ENCODE peak calls at places on chromosomes 5 and 9, in six cellular contexts. Y is OCI-LY7; T is IMR-90; Q is CD8-positive, alpha-beta T cell; P is effector memory CD4-positive, alpha-beta T cell; N is heart left ventricle. J is an unnamed sample.

GRCh38 chr5:139677404-139678282 is 29.5 kb downstream of the CXXC5 start:
- DNase-seq in Y (no peak), T (no peak), Q (no peak), P (no peak), N (no peak), J (no peak)

GRCh38 chr9:117744390-117744789 is 40.2 kb downstream of the TLR4 start:
- DNase-seq in Y (no peak), T (no peak), Q (no peak), P (no peak), N (no peak), J (no peak)

GRCh38 chr5:173917788-173918786 is 29.9 kb downstream of the CPEB4 start:
- DNase-seq in Y (peak; percentile 93), T (peak; percentile 89), Q (peak; percentile 36), P (peak; percentile 30), N (peak; percentile 66), J (peak; percentile 39)

GRCh38 chr5:60685700-60686099 is 14.3 kb downstream of the DEPDC1B start:
- DNase-seq in Y (no peak), T (no peak), Q (no peak), P (no peak), N (no peak), J (no peak)

GRCh38 chr5:32600057-32600622 is 14.8 kb downstream of the SUB1 start:
- DNase-seq in Y (no peak), T (peak; percentile 86), Q (no peak), P (no peak), N (no peak), J (no peak)

GRCh38 chr9:135612981-135613910 is 26.1 kb downstream of the GLT6D1 start:
- DNase-seq in Y (no peak), T (no peak), Q (no peak), P (no peak), N (peak; percentile 42), J (no peak)

GRCh38 chr9:95757026-95757425 is 118.5 kb upstream of the ERCC6L2 start:
- DNase-seq in Y (no peak), T (peak; percentile 78), Q (no peak), P (no peak), N (no peak), J (no peak)

GRCh38 chr5:22631683-22632082 is 221.5 kb downstream of the CDH12 start:
- DNase-seq in Y (no peak), T (no peak), Q (no peak), P (no peak), N (no peak), J (no peak)

GRCh38 chr5:92678576-92679105 is 902.4 kb downstream of the NR2F1-AS1 start:
- DNase-seq in Y (no peak), T (no peak), Q (no peak), P (no peak), N (no peak), J (no peak)

DNA sequence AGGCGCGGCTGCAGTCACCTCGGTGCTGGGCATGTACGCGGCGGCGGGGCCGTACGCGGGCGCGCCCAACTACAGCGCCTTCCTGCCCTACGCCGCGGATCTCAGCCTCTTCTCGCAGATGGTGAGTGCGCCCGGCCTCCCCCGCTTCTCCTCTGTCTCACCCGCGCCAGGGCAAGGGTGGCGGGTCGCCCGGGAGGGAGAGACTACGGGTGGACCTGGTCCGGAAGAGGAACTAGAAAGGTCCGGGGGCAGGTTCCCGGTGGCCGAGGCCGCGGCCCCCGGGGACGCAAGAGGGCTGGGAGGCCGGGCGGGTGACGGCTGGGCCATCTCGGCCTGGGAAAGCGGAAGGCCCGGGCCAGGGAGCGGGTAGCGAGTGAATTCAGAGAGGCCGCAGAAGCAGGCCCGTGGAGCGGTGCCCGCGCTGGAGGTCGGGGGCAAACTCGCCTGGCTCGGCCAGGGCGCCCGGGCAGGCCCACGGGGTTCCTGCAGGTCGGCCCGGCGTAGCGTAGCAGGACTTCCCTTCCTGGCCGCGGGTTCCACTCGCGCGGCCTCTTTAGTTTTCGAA is 711 bp downstream of the IRX1 start:
- DNase-seq in Y (no peak), T (no peak), Q (no peak), P (no peak), N (no peak), J (no peak)
- H3K4me3 ChIP-seq in Y (no peak overlapping the region), T (no peak overlapping the region), Q (no peak overlapping the region), P (no peak overlapping the region), N (peak overlapping the region; percentile 15), J (no peak overlapping the region)

GRCh38 chr9:137205126-137206069 is at the start of the genes NDOR1 and TMEM203:
- DNase-seq in Y (peak; percentile 91), T (peak; percentile 77), Q (peak; percentile 92), P (peak; percentile 88), N (peak; percentile 97), J (peak; percentile 91)
- H3K27ac ChIP-seq in Y (peak within 1 kb of the TSS; percentile 57), T (peak within 1 kb of the TSS; percentile 85), Q (peak within 1 kb of the TSS; percentile 90), P (peak within 1 kb of the TSS; percentile 89), N (peak within 1 kb of the TSS; percentile 93), J (peak within 1 kb of the TSS; percentile 83)

DNA sequence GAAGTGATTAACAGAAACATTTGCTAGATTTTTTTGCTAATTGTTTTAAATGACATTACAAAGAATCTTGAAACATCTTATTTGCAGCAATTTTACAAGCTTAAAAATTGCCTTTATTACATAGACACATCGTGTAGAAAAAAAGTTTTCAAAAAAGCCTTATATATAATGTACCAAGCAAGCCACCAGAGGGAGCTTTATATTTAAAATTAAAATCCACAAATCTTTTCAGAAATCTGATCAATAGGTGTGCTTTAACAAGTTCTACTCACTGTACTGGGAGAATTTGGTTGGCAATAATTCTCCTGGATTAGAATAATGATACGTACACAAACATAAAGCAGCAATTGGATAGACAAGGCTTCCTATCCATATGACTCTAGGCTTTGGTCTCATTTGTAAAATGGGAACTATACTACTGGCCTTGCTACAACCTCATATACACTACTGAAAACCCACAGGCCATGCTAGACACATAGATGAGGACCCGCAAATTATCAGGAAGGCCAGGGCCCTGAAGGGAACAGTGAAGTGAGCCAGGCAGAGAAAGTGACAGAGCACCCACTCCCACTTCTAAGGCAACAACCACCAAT is 4.8 kb downstream of the PSMB7 start:
- DNase-seq in Y (no peak), T (no peak), Q (no peak), P (no peak), N (no peak), J (peak; percentile 25)
- H3K36me3 ChIP-seq in Y (peaks cover 86% of the 10 kb centered on the region), T (peaks cover 33% of the 10 kb centered on the region), Q (peaks cover 45% of the 10 kb centered on the region), P (peaks cover 62% of the 10 kb centered on the region), N (peaks cover 90% of the 10 kb centered on the region), J (peaks cover 80% of the 10 kb centered on the region)

DNA sequence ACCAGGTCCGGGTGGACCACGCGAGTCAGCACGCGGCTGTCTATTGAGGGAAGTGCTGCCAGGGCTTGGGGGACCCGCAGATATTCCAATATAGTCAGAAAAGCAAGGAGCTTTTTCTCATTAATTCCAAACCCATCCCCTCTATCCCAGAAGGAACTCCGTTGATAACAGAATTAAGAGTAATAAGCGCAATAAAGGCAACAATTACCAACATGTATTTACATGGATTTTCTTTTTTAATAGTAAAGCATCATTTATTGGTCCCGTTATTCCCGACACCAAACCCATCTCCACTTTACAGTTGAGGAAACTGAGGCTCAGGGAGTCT is 7.7 kb downstream of the PHF19 start:
- DNase-seq in Y (no peak), T (no peak), Q (no peak), P (no peak), N (no peak), J (no peak)
- H3K4me3 ChIP-seq in Y (peak overlapping the region; percentile 57), T (peak overlapping the region; percentile 48), Q (peak overlapping the region; percentile 57), P (peak overlapping the region; percentile 58), N (peak overlapping the region; percentile 53), J (peak overlapping the region; percentile 53)

GRCh38 chr9:16885896-16886295 is 15.4 kb upstream of the BNC2 start:
- DNase-seq in Y (no peak), T (peak; percentile 15), Q (no peak), P (no peak), N (no peak), J (no peak)

GRCh38 chr9:16883586-16883985 is 13.1 kb upstream of the BNC2 start:
- DNase-seq in Y (no peak), T (peak; percentile 27), Q (no peak), P (no peak), N (no peak), J (no peak)

GRCh38 chr9:16888594-16888993 is 18.1 kb upstream of the BNC2 start:
- DNase-seq in Y (no peak), T (no peak), Q (no peak), P (no peak), N (no peak), J (no peak)

GRCh38 chr9:16884373-16884772 is 13.9 kb upstream of the BNC2 start:
- DNase-seq in Y (no peak), T (no peak), Q (no peak), P (no peak), N (no peak), J (no peak)

GRCh38 chr9:16884952-16885513 is 14.6 kb upstream of the BNC2 start:
- DNase-seq in Y (no peak), T (peak; percentile 98), Q (no peak), P (no peak), N (no peak), J (no peak)
- H3K27ac ChIP-seq in Y (no peak overlapping the region), T (peak overlapping the region; percentile 13), Q (no peak overlapping the region), P (no peak overlapping the region), N (no peak overlapping the region), J (no peak overlapping the region)

DNA sequence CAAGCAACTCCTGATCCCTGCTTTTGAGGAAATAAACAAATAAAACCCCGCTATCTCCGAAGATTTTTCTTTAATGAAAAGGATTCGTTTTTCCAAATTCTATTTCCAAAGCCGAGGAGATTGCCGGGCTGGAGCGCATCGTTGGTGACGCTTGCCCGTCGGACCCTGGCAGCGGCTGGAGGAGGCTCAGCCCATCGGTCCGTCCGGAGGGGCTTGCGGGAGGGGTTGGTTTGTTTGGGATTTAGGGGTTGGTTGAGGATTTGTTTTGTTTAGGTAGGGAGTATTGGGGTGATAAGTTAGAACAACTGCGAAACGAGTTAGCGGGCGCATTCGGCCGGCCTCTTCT is 20.8 kb downstream of the URM1 start:
- DNase-seq in Y (no peak), T (no peak), Q (no peak), P (no peak), N (no peak), J (no peak)
- H3K36me3 ChIP-seq in Y (peaks cover 49% of the 10 kb centered on the region), T (peaks cover 30% of the 10 kb centered on the region), Q (peaks cover 24% of the 10 kb centered on the region), P (peaks cover 40% of the 10 kb centered on the region), N (peaks cover 58% of the 10 kb centered on the region), J (peaks cover 46% of the 10 kb centered on the region)

DNA sequence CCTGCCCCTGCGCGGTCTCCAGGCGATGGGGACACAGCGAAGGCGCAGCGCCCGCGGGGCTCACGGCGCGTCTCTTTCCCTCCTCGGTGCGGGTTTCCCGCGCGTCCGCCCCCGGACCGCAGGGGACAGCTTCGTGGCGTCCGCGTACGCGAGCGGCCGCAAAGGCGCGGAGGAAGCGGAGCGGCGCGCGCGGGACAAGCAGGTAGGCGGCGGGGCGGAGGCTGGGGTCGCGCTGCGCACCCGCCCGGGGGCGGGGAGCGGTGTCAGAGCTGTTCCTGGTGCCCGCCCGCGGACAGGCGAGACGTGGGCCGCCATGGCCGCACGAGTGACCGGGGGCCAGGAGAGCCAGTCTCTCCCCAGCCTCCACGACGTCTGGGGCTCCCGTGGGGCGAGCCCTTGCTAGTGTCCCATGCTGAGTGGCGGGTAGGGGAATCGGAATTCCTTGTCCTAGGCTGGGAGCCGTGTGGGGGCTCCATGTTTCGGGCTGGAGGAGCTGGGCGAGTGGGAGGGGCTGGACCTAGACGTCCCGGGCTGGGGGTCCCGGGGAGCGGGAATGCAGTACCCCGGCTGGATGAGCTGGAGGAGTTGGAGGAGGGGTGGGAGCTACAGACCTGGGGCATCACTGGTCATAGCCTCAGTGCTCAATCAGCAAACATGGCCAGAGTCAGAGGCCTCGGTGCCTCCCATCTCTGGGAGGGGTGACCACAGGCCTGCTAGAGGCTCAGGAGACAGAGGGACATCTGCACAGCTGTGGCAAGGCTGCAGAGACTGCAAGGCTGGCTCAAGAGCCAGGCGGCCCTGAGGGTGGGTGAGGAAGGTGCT is 968 bp downstream of the NKD2 start:
- DNase-seq in Y (no peak), T (no peak), Q (no peak), P (no peak), N (peak; percentile 61), J (no peak)
- H3K4me3 ChIP-seq in Y (no peak overlapping the region), T (no peak overlapping the region), Q (no peak overlapping the region), P (peak overlapping the region; percentile 32), N (peak overlapping the region; percentile 57), J (no peak overlapping the region)

J was measured in CD4-positive, CD25-positive, alpha-beta regulatory T cell.